ENCODE peak calls at places on chromosomes 1 and 21, in six cellular contexts. One of them, this sample, is unnamed.

GRCh38 chr1:67294836-67295622 is 12.6 kb upstream of the IL12RB2 start:
- DNase-seq in mammary epithelial cell: no peak
- DNase-seq in transverse colon: no peak
- DNase-seq in thoracic aorta: no peak
- DNase-seq in AG04450: no peak
- DNase-seq in cardiac muscle cell: no peak
- DNase-seq in this sample: no peak

GRCh38 chr1:161726631-161727342 is 5.4 kb downstream of the FCRLB start:
- DNase-seq in cardiac muscle cell: peak; percentile 94
- DNase-seq in mammary epithelial cell: peak; percentile 80
- DNase-seq in AG04450: peak; percentile 69
- DNase-seq in thoracic aorta: peak; percentile 63
- DNase-seq in transverse colon: peak; percentile 85
- DNase-seq in this sample: peak; percentile 83

GRCh38 chr1:204826970-204827369 is 43.7 kb upstream of the NFASC start:
- DNase-seq in cardiac muscle cell: peak; percentile 9
- DNase-seq in thoracic aorta: no peak
- DNase-seq in mammary epithelial cell: no peak
- DNase-seq in transverse colon: no peak
- DNase-seq in AG04450: no peak
- DNase-seq in this sample: no peak

GRCh38 chr1:200172311-200172710 is 144.8 kb downstream of the NR5A2 start:
- DNase-seq in transverse colon: no peak
- DNase-seq in AG04450: no peak
- DNase-seq in cardiac muscle cell: no peak
- DNase-seq in thoracic aorta: no peak
- DNase-seq in mammary epithelial cell: no peak
- DNase-seq in this sample: no peak

GRCh38 chr1:67420835-67421492 is 9.2 kb downstream of the SERBP1 start:
- DNase-seq in cardiac muscle cell: no peak
- DNase-seq in thoracic aorta: no peak
- DNase-seq in AG04450: no peak
- DNase-seq in mammary epithelial cell: no peak
- DNase-seq in transverse colon: no peak
- DNase-seq in this sample: no peak

GRCh38 chr1:119689511-119689910 is 22.2 kb upstream of the PHGDH start:
- DNase-seq in mammary epithelial cell: no peak
- DNase-seq in cardiac muscle cell: no peak
- DNase-seq in transverse colon: no peak
- DNase-seq in thoracic aorta: no peak
- DNase-seq in AG04450: no peak
- DNase-seq in this sample: no peak

GRCh38 chr1:32413507-32414185 is 19.4 kb upstream of the BSDC1 start:
- DNase-seq in mammary epithelial cell: peak; percentile 46
- DNase-seq in transverse colon: peak; percentile 65
- DNase-seq in cardiac muscle cell: peak; percentile 74
- DNase-seq in thoracic aorta: peak; percentile 36
- DNase-seq in AG04450: no peak
- DNase-seq in this sample: peak; percentile 75

GRCh38 chr1:244381887-244382565 is 69.7 kb downstream of the ADSS2 start:
- DNase-seq in mammary epithelial cell: no peak
- DNase-seq in transverse colon: no peak
- DNase-seq in thoracic aorta: no peak
- DNase-seq in cardiac muscle cell: peak; percentile 76
- DNase-seq in AG04450: peak; percentile 24
- DNase-seq in this sample: no peak

GRCh38 chr21:42027804-42028753 is 17.9 kb upstream of the ZBTB21 start:
- DNase-seq in thoracic aorta: no peak
- DNase-seq in AG04450: no peak
- DNase-seq in cardiac muscle cell: no peak
- DNase-seq in transverse colon: no peak
- DNase-seq in mammary epithelial cell: no peak
- DNase-seq in this sample: no peak

GRCh38 chr1:153946622-153947246 is at the start of gene DENND4B:
- DNase-seq in AG04450: no peak
- DNase-seq in mammary epithelial cell: peak; percentile 64
- DNase-seq in thoracic aorta: peak; percentile 40
- DNase-seq in cardiac muscle cell: peak; percentile 87
- DNase-seq in transverse colon: peak; percentile 86
- DNase-seq in this sample: peak; percentile 80

GRCh38 chr1:32195972-32196823 is 4.2 kb upstream of the CCDC28B start:
- DNase-seq in cardiac muscle cell: no peak
- DNase-seq in AG04450: no peak
- DNase-seq in thoracic aorta: no peak
- DNase-seq in mammary epithelial cell: no peak
- DNase-seq in transverse colon: no peak
- DNase-seq in this sample: no peak

GRCh38 chr1:24941566-24941965 is 11.5 kb upstream of the RUNX3 start:
- DNase-seq in AG04450: no peak
- DNase-seq in thoracic aorta: no peak
- DNase-seq in cardiac muscle cell: no peak
- DNase-seq in mammary epithelial cell: no peak
- DNase-seq in transverse colon: no peak
- DNase-seq in this sample: no peak

GRCh38 chr1:102970496-102971078 is 137.7 kb downstream of the COL11A1 start:
- DNase-seq in AG04450: peak; percentile 39
- DNase-seq in mammary epithelial cell: peak; percentile 37
- DNase-seq in cardiac muscle cell: peak; percentile 85
- DNase-seq in transverse colon: no peak
- DNase-seq in thoracic aorta: no peak
- DNase-seq in this sample: no peak

GRCh38 chr1:205667909-205668643 is 12.2 kb downstream of the SLC45A3 start:
- DNase-seq in thoracic aorta: no peak
- DNase-seq in cardiac muscle cell: no peak
- DNase-seq in mammary epithelial cell: peak; percentile 45
- DNase-seq in transverse colon: no peak
- DNase-seq in AG04450: no peak
- DNase-seq in this sample: no peak

GRCh38 chr1:77313491-77313890 is 31.7 kb downstream of the AK5 start:
- DNase-seq in AG04450: no peak
- DNase-seq in thoracic aorta: no peak
- DNase-seq in transverse colon: no peak
- DNase-seq in cardiac muscle cell: peak; percentile 49
- DNase-seq in mammary epithelial cell: no peak
- DNase-seq in this sample: no peak

GRCh38 chr1:27504588-27505419 is 14.8 kb upstream of the WASF2 start:
- DNase-seq in mammary epithelial cell: peak; percentile 76
- DNase-seq in thoracic aorta: no peak
- DNase-seq in AG04450: no peak
- DNase-seq in cardiac muscle cell: peak; percentile 46
- DNase-seq in transverse colon: peak; percentile 54
- DNase-seq in this sample: no peak

GRCh38 chr1:34013958-34014737 is 150.3 kb downstream of the HMGB4 start:
- DNase-seq in thoracic aorta: peak; percentile 4
- DNase-seq in mammary epithelial cell: no peak
- DNase-seq in transverse colon: no peak
- DNase-seq in cardiac muscle cell: peak; percentile 6
- DNase-seq in AG04450: no peak
- DNase-seq in this sample: peak; percentile 34

GRCh38 chr1:91814448-91814847 is 71.5 kb downstream of the TGFBR3 start:
- DNase-seq in thoracic aorta: no peak
- DNase-seq in cardiac muscle cell: no peak
- DNase-seq in AG04450: no peak
- DNase-seq in mammary epithelial cell: no peak
- DNase-seq in transverse colon: no peak
- DNase-seq in this sample: no peak

GRCh38 chr1:37484325-37485051 is 10.1 kb downstream of the ZC3H12A start:
- DNase-seq in AG04450: no peak
- DNase-seq in mammary epithelial cell: no peak
- DNase-seq in transverse colon: no peak
- DNase-seq in thoracic aorta: no peak
- DNase-seq in cardiac muscle cell: no peak
- DNase-seq in this sample: no peak

GRCh38 chr1:226653311-226653921 is 85.7 kb downstream of the ITPKB start:
- DNase-seq in transverse colon: peak; percentile 60
- DNase-seq in AG04450: no peak
- DNase-seq in cardiac muscle cell: no peak
- DNase-seq in thoracic aorta: no peak
- DNase-seq in mammary epithelial cell: no peak
- DNase-seq in this sample: no peak

GRCh38 chr1:62882161-62882560 is 98.2 kb downstream of the ATG4C start:
- DNase-seq in transverse colon: no peak
- DNase-seq in AG04450: no peak
- DNase-seq in cardiac muscle cell: no peak
- DNase-seq in thoracic aorta: no peak
- DNase-seq in mammary epithelial cell: peak; percentile 32
- DNase-seq in this sample: no peak

GRCh38 chr1:240491156-240491555 is 120.8 kb downstream of the GREM2 start:
- DNase-seq in mammary epithelial cell: no peak
- DNase-seq in transverse colon: no peak
- DNase-seq in cardiac muscle cell: peak; percentile 13
- DNase-seq in AG04450: peak; percentile 44
- DNase-seq in thoracic aorta: no peak
- DNase-seq in this sample: no peak

GRCh38 chr21:31117046-31117916 is 79.0 kb upstream of the KRTAP19-8 start:
- DNase-seq in thoracic aorta: no peak
- DNase-seq in mammary epithelial cell: peak; percentile 73
- DNase-seq in AG04450: peak; percentile 24
- DNase-seq in cardiac muscle cell: peak; percentile 67
- DNase-seq in transverse colon: no peak
- DNase-seq in this sample: no peak

GRCh38 chr1:116104667-116105066 is 6.5 kb upstream of the MAB21L3 start:
- DNase-seq in thoracic aorta: no peak
- DNase-seq in transverse colon: no peak
- DNase-seq in AG04450: no peak
- DNase-seq in cardiac muscle cell: no peak
- DNase-seq in mammary epithelial cell: no peak
- DNase-seq in this sample: no peak

GRCh38 chr21:43731891-43732711 is 13.2 kb downstream of the PDXK start:
- DNase-seq in cardiac muscle cell: peak; percentile 78
- DNase-seq in AG04450: no peak
- DNase-seq in transverse colon: no peak
- DNase-seq in thoracic aorta: no peak
- DNase-seq in mammary epithelial cell: no peak
- DNase-seq in this sample: no peak

GRCh38 chr1:32855861-32856617 is 14.7 kb downstream of the FNDC5 start:
- DNase-seq in mammary epithelial cell: no peak
- DNase-seq in AG04450: no peak
- DNase-seq in transverse colon: no peak
- DNase-seq in thoracic aorta: no peak
- DNase-seq in cardiac muscle cell: no peak
- DNase-seq in this sample: no peak

DNA sequence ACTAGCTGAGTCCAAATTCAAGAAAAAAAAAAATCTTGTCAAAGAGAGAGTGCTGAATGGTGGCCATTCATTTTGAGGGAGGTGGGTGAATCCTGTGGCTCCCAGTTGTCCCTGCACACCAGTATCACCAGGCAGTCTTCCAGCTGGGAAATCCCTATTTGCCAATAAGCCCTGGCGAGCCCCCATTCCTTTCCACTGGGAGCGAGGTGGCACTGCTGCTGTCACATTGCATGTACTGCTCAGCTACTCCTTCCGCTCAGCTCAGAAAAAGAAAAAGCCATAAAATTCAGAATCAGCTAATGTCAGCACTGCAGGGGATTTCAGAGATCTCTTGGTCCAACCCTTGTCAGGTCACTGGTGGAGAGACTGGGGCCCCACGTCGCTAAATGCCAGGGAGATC is 298.5 kb downstream of the OMA1 start:
- DNase-seq in thoracic aorta: no peak
- DNase-seq in cardiac muscle cell: no peak
- DNase-seq in mammary epithelial cell: no peak
- DNase-seq in AG04450: no peak
- DNase-seq in transverse colon: no peak
- DNase-seq in this sample: no peak
- H3K27ac ChIP-seq in thoracic aorta: no peak overlapping the region
- H3K27ac ChIP-seq in cardiac muscle cell: no peak overlapping the region
- H3K27ac ChIP-seq in mammary epithelial cell: no peak overlapping the region
- H3K27ac ChIP-seq in AG04450: no peak overlapping the region
- H3K27ac ChIP-seq in transverse colon: no peak overlapping the region
- H3K27ac ChIP-seq in this sample: no peak overlapping the region

DNA sequence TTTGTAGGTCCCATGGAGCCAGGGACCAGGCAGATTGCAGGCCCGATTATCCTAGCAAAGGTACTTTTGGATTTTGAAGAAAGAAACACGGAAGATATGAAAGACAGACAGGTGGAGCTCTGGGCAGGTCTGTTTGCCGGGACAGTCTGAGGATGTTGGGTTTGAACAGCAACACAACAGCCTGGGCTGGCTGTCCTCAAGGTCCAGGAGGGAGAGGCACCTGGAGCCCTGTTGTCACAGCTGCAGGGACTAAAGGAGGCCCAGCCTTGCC is 14.6 kb downstream of the H6PD start:
- DNase-seq in transverse colon: no peak
- DNase-seq in cardiac muscle cell: no peak
- DNase-seq in thoracic aorta: no peak
- DNase-seq in AG04450: no peak
- DNase-seq in mammary epithelial cell: no peak
- DNase-seq in this sample: no peak
- H3K27ac ChIP-seq in transverse colon: peak overlapping the region; percentile 7
- H3K27ac ChIP-seq in cardiac muscle cell: no peak overlapping the region
- H3K27ac ChIP-seq in thoracic aorta: peak overlapping the region; percentile 71
- H3K27ac ChIP-seq in AG04450: no peak overlapping the region
- H3K27ac ChIP-seq in mammary epithelial cell: no peak overlapping the region
- H3K27ac ChIP-seq in this sample: peak overlapping the region; percentile 24

GRCh38 chr1:21342961-21343838 is 52.9 kb upstream of the ECE1 start:
- DNase-seq in cardiac muscle cell: no peak
- DNase-seq in mammary epithelial cell: no peak
- DNase-seq in transverse colon: peak; percentile 11
- DNase-seq in AG04450: no peak
- DNase-seq in thoracic aorta: no peak
- DNase-seq in this sample: no peak
- H3K27ac ChIP-seq in cardiac muscle cell: no peak overlapping the region
- H3K27ac ChIP-seq in mammary epithelial cell: no peak overlapping the region
- H3K27ac ChIP-seq in transverse colon: peak overlapping the region; percentile 85
- H3K27ac ChIP-seq in AG04450: peak overlapping the region; percentile 21
- H3K27ac ChIP-seq in thoracic aorta: peak overlapping the region; percentile 98
- H3K27ac ChIP-seq in this sample: peak overlapping the region; percentile 82

GRCh38 chr1:15911141-15911540 is 63.6 kb downstream of the SPEN start:
- DNase-seq in transverse colon: no peak
- DNase-seq in thoracic aorta: no peak
- DNase-seq in AG04450: no peak
- DNase-seq in cardiac muscle cell: no peak
- DNase-seq in mammary epithelial cell: no peak
- DNase-seq in this sample: no peak
- H3K27ac ChIP-seq in transverse colon: no peak overlapping the region
- H3K27ac ChIP-seq in thoracic aorta: no peak overlapping the region
- H3K27ac ChIP-seq in AG04450: no peak overlapping the region
- H3K27ac ChIP-seq in cardiac muscle cell: peak overlapping the region; percentile 43
- H3K27ac ChIP-seq in mammary epithelial cell: no peak overlapping the region
- H3K27ac ChIP-seq in this sample: no peak overlapping the region